ENCODE peak calls at places on chromosome 14, in four cellular contexts. One of them, this sample, is unnamed.
A peak's percentile ranks its signal among the peaks of the same experiment; 100 is the strongest.

GRCh38 chr14:53153702-53154112 is 584 bp upstream of the DDHD1 start:
- DNase-seq in cardiac muscle cell: no peak
- DNase-seq in IMR-90: no peak
- DNase-seq in uterus: no peak
- DNase-seq in this sample: no peak

GRCh38 chr14:100422556-100423420 is 99.6 kb downstream of the SLC25A47 start:
- DNase-seq in cardiac muscle cell: no peak
- DNase-seq in IMR-90: peak; percentile 49
- DNase-seq in uterus: no peak
- DNase-seq in this sample: no peak

GRCh38 chr14:68979021-68979721 is at the start of gene ACTN1:
- DNase-seq in cardiac muscle cell: peak; percentile 99
- DNase-seq in IMR-90: peak; percentile 97
- DNase-seq in uterus: peak; percentile 95
- DNase-seq in this sample: peak; percentile 98

GRCh38 chr14:100342195-100342594 is 19.1 kb downstream of the SLC25A47 start:
- DNase-seq in cardiac muscle cell: no peak
- DNase-seq in IMR-90: no peak
- DNase-seq in uterus: no peak
- DNase-seq in this sample: no peak

GRCh38 chr14:21258889-21259787 is 10.1 kb downstream of the HNRNPC start:
- DNase-seq in cardiac muscle cell: no peak
- DNase-seq in IMR-90: no peak
- DNase-seq in uterus: no peak
- DNase-seq in this sample: no peak

GRCh38 chr14:54338696-54339317 is 58.0 kb upstream of the CDKN3 start:
- DNase-seq in cardiac muscle cell: peak; percentile 80
- DNase-seq in IMR-90: peak; percentile 57
- DNase-seq in uterus: no peak
- DNase-seq in this sample: peak; percentile 78

GRCh38 chr14:20539906-20540305 is 20.9 kb downstream of the RNASE9 start:
- DNase-seq in cardiac muscle cell: no peak
- DNase-seq in IMR-90: no peak
- DNase-seq in uterus: no peak
- DNase-seq in this sample: no peak

GRCh38 chr14:100442036-100442435 is 118.9 kb downstream of the SLC25A47 start:
- DNase-seq in cardiac muscle cell: no peak
- DNase-seq in IMR-90: no peak
- DNase-seq in uterus: no peak
- DNase-seq in this sample: no peak

GRCh38 chr14:65813760-65814387 is 401.3 kb downstream of the FUT8 start:
- DNase-seq in cardiac muscle cell: no peak
- DNase-seq in IMR-90: no peak
- DNase-seq in uterus: no peak
- DNase-seq in this sample: no peak

GRCh38 chr14:65866906-65867305 is 454.4 kb downstream of the FUT8 start:
- DNase-seq in cardiac muscle cell: peak; percentile 16
- DNase-seq in IMR-90: no peak
- DNase-seq in uterus: no peak
- DNase-seq in this sample: no peak

GRCh38 chr14:22794533-22794932 is 20.7 kb downstream of the SLC7A7 start:
- DNase-seq in cardiac muscle cell: no peak
- DNase-seq in IMR-90: no peak
- DNase-seq in uterus: no peak
- DNase-seq in this sample: no peak
- H3K4me3 ChIP-seq in cardiac muscle cell: no peak overlapping the region
- H3K4me3 ChIP-seq in IMR-90: no peak overlapping the region
- H3K4me3 ChIP-seq in uterus: no peak overlapping the region
- H3K4me3 ChIP-seq in this sample: no peak overlapping the region

GRCh38 chr14:105481886-105482454 is 4.7 kb upstream of the CRIP1 start:
- DNase-seq in cardiac muscle cell: peak; percentile 98
- DNase-seq in IMR-90: peak; percentile 95
- DNase-seq in uterus: peak; percentile 94
- DNase-seq in this sample: peak; percentile 97
- H3K4me3 ChIP-seq in cardiac muscle cell: no peak overlapping the region
- H3K4me3 ChIP-seq in IMR-90: no peak overlapping the region
- H3K4me3 ChIP-seq in uterus: peak overlapping the region; percentile 22
- H3K4me3 ChIP-seq in this sample: no peak overlapping the region

GRCh38 chr14:73833024-73833423 is 18.6 kb upstream of the PTGR2 start:
- DNase-seq in cardiac muscle cell: peak; percentile 66
- DNase-seq in IMR-90: no peak
- DNase-seq in uterus: no peak
- DNase-seq in this sample: no peak

GRCh38 chr14:73833530-73834257 is 17.9 kb upstream of the PTGR2 start:
- DNase-seq in cardiac muscle cell: peak; percentile 84
- DNase-seq in IMR-90: peak; percentile 44
- DNase-seq in uterus: no peak
- DNase-seq in this sample: no peak

GRCh38 chr14:73829526-73830431 is 21.9 kb upstream of the PTGR2 start:
- DNase-seq in cardiac muscle cell: peak; percentile 80
- DNase-seq in IMR-90: peak; percentile 76
- DNase-seq in uterus: no peak
- DNase-seq in this sample: peak; percentile 40

GRCh38 chr14:73834258-73834620 is 17.4 kb upstream of the PTGR2 start:
- DNase-seq in cardiac muscle cell: no peak
- DNase-seq in IMR-90: no peak
- DNase-seq in uterus: no peak
- DNase-seq in this sample: no peak
- H3K4me3 ChIP-seq in cardiac muscle cell: no peak overlapping the region
- H3K4me3 ChIP-seq in IMR-90: no peak overlapping the region
- H3K4me3 ChIP-seq in uterus: no peak overlapping the region
- H3K4me3 ChIP-seq in this sample: no peak overlapping the region

DNA sequence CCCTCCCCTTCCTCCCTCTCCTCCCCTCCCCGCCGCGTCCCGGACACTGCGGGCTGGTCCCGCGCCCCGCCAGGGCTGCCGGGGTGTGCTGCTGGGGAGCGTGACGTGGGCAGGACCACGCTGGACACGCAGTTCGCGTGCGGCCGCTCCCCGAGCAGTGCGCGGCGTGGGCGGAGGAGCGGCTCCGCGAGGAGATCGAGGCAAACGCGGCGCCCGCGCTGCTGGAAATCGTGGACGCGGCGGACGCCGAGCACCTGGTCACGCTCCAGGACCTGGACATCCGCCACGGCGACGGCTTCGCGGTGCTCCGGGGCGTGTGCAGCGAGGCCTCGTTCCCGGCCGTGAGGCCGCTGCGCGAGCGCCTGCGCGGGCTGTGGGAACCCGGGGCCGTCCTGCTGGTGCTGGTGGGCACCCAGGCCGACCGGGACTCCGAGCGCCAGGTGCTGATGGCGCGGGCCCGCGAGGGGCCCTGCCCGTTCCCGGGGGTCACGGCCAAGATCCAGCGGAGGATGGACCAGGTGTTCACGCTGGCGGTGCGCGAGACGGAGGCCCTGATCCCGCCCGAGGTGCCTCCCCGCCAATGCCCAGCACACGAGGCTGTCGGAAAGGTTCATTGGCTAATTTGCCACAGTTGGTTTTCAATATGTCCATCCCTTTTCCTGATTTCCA is 84.3 kb downstream of the TNFAIP2 start:
- DNase-seq in cardiac muscle cell: no peak
- DNase-seq in IMR-90: no peak
- DNase-seq in uterus: peak; percentile 75
- DNase-seq in this sample: no peak
- H3K4me3 ChIP-seq in cardiac muscle cell: peak overlapping the region; percentile 26
- H3K4me3 ChIP-seq in IMR-90: peak overlapping the region; percentile 27
- H3K4me3 ChIP-seq in uterus: peak overlapping the region; percentile 50
- H3K4me3 ChIP-seq in this sample: no peak overlapping the region

GRCh38 chr14:61280526-61281185 is 482 bp downstream of the TMEM30B start:
- DNase-seq in cardiac muscle cell: peak; percentile 50
- DNase-seq in IMR-90: peak; percentile 34
- DNase-seq in uterus: peak; percentile 22
- DNase-seq in this sample: peak; percentile 86
- H3K4me3 ChIP-seq in cardiac muscle cell: peak overlapping the region; percentile 20
- H3K4me3 ChIP-seq in IMR-90: peak overlapping the region; percentile 22
- H3K4me3 ChIP-seq in uterus: peak overlapping the region; percentile 19
- H3K4me3 ChIP-seq in this sample: peak overlapping the region; percentile 37